ENCODE peak calls at places on chromosomes 7 and 10, in six cellular contexts. F is neuronal stem cell, R is H1, H is mesenchymal stem cell, B is IMR-90, S is trophoblast cell. T is an unnamed sample.

GRCh38 chr7:74479961-74480829 is 26.5 kb downstream of the GTF2IRD1 start:
- DNase-seq in F (peak; percentile 78), R (peak; percentile 81), H (peak; percentile 96), B (peak; percentile 93), S (peak; percentile 76), T (peak; percentile 89)

GRCh38 chr10:45354261-45354660 is 19.8 kb upstream of the ALOX5 start:
- DNase-seq in F (no peak), R (no peak), H (no peak), B (no peak), S (peak; percentile 80), T (no peak)

GRCh38 chr10:123390874-123391273 is 236.7 kb downstream of the BUB3 start:
- DNase-seq in F (no peak), R (no peak), H (no peak), B (no peak), S (no peak), T (no peak)

GRCh38 chr7:82542665-82543064 is 99.1 kb upstream of the CACNA2D1 start:
- DNase-seq in F (no peak), R (no peak), H (peak; percentile 65), B (peak; percentile 93), S (peak; percentile 7), T (peak; percentile 73)

GRCh38 chr7:35657125-35657524 is 37.8 kb downstream of the HERPUD2 start:
- DNase-seq in F (no peak), R (no peak), H (no peak), B (no peak), S (no peak), T (no peak)

GRCh38 chr10:16915308-16915707 is 98.1 kb upstream of the RSU1 start:
- DNase-seq in F (no peak), R (no peak), H (no peak), B (no peak), S (no peak), T (peak; percentile 73)

GRCh38 chr7:139452948-139453672 is 30.4 kb downstream of the KLRG2 start:
- DNase-seq in F (no peak), R (peak; percentile 59), H (no peak), B (peak; percentile 80), S (peak; percentile 73), T (peak; percentile 24)

GRCh38 chr7:4612939-4613841 is 68.9 kb upstream of the FOXK1 start:
- DNase-seq in F (no peak), R (peak; percentile 51), H (no peak), B (peak; percentile 29), S (no peak), T (peak; percentile 71)

GRCh38 chr7:80889525-80889924 is 29.3 kb downstream of the SEMA3C start:
- DNase-seq in F (no peak), R (no peak), H (no peak), B (no peak), S (no peak), T (no peak)

GRCh38 chr7:116547347-116547746 is 22.5 kb downstream of the CAV1 start:
- DNase-seq in F (no peak), R (no peak), H (peak; percentile 78), B (peak; percentile 81), S (no peak), T (no peak)

GRCh38 chr7:48041665-48041995 is 6.3 kb downstream of the C7orf57 start:
- DNase-seq in F (no peak), R (no peak), H (peak; percentile 59), B (peak; percentile 47), S (no peak), T (peak; percentile 28)

GRCh38 chr7:15489383-15489782 is 72.4 kb downstream of the AGMO start:
- DNase-seq in F (no peak), R (no peak), H (peak; percentile 3), B (no peak), S (no peak), T (no peak)

GRCh38 chr7:159032310-159032709 is 112.4 kb downstream of the VIPR2 start:
- DNase-seq in F (no peak), R (peak; percentile 43), H (no peak), B (no peak), S (no peak), T (no peak)

GRCh38 chr10:7039859-7040258 is 371.0 kb downstream of the SFMBT2 start:
- DNase-seq in F (no peak), R (no peak), H (no peak), B (no peak), S (no peak), T (no peak)

GRCh38 chr7:45328397-45329080 is 170.9 kb downstream of the RAMP3 start:
- DNase-seq in F (no peak), R (no peak), H (no peak), B (no peak), S (no peak), T (no peak)

GRCh38 chr10:14653271-14654161 is 121.2 kb downstream of the FAM107B start:
- DNase-seq in F (peak; percentile 78), R (no peak), H (peak; percentile 94), B (peak; percentile 74), S (peak; percentile 88), T (peak; percentile 93)

GRCh38 chr7:103685646-103686418 is 239.8 kb upstream of the SLC26A5 start:
- DNase-seq in F (no peak), R (no peak), H (no peak), B (no peak), S (no peak), T (no peak)

GRCh38 chr10:89214766-89215165 is 7.6 kb upstream of the CH25H start:
- DNase-seq in F (no peak), R (no peak), H (no peak), B (no peak), S (no peak), T (no peak)

GRCh38 chr7:100566018-100566531 is 7.6 kb downstream of the SAP25 start:
- DNase-seq in F (no peak), R (no peak), H (no peak), B (no peak), S (no peak), T (no peak)

GRCh38 chr7:140645166-140645565 is 4.6 kb upstream of the DENND2A start:
- DNase-seq in F (no peak), R (peak; percentile 91), H (no peak), B (no peak), S (no peak), T (peak; percentile 63)

DNA sequence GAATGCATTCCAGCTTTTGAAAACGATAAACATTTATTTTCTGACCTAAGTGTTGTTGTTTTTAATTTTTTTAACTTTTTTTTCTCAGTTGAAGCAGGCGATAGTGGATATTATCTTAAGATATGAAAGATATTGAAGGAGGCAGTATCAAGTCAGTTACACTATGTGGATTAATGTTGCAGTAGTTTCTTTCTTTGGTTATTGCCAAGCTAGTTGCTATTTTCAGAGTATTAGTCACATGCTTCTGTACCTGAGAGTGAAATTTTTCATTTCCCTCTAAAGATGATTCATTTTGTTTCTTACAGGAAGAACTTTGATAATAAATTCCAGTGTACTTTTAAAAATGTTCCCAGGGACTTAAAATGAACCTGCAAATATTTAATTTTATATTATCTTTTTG is 129.4 kb downstream of the KCND2 start:
- DNase-seq in F (no peak), R (no peak), H (no peak), B (peak; percentile 0), S (no peak), T (no peak)
- H3K4me3 ChIP-seq in F (no peak overlapping the region), R (no peak overlapping the region), H (no peak overlapping the region), B (no peak overlapping the region), S (no peak overlapping the region), T (no peak overlapping the region)

GRCh38 chr7:26178272-26178960 is 22.1 kb downstream of the HNRNPA2B1 start:
- DNase-seq in F (no peak), R (no peak), H (no peak), B (no peak), S (no peak), T (no peak)

GRCh38 chr7:26181474-26182227 is 18.9 kb downstream of the HNRNPA2B1 start:
- DNase-seq in F (no peak), R (no peak), H (no peak), B (no peak), S (no peak), T (no peak)

GRCh38 chr7:26180792-26181198 is 19.8 kb downstream of the HNRNPA2B1 start:
- DNase-seq in F (no peak), R (no peak), H (no peak), B (no peak), S (no peak), T (no peak)

GRCh38 chr7:26179422-26179821 is 21.1 kb downstream of the HNRNPA2B1 start:
- DNase-seq in F (no peak), R (no peak), H (no peak), B (no peak), S (no peak), T (no peak)

GRCh38 chr7:26179826-26180497 is 20.6 kb downstream of the HNRNPA2B1 start:
- DNase-seq in F (no peak), R (no peak), H (no peak), B (no peak), S (no peak), T (no peak)
- H3K23ac ChIP-seq in F (no peak overlapping the region), R (no peak overlapping the region), H (no peak overlapping the region), B (no peak overlapping the region), S (no peak overlapping the region), T (no peak overlapping the region)

DNA sequence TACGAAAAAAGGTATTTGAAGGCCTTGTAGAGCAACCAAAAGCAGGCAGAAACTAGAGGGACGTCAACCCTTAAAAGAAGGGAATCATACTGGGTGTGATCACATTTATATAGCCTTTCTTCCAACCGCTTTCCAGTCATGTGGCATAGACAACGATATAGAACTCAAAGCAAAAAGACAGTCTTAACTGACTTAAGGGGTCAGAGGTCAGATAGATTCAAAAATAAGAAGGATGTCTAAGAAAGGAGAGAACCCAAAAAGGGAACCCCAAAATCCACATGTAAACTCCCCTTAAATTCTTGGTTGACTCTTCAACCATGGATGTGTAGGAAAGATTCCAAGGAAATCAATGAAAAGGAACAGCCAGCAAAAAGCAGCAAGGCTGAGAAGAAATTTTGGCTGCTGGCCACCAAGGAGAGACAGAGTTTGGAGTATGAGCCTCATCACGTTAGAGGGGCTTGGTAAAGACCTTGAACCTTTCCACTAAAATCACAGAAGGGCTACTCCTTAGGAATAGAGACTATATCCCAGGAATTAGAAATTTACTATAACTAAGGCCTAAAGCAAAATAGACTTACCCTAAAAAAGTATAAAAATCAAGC is 8.6 kb downstream of the BCAP29 start:
- DNase-seq in F (no peak), R (no peak), H (no peak), B (no peak), S (no peak), T (no peak)
- H3K4me3 ChIP-seq in F (no peak overlapping the region), R (no peak overlapping the region), H (no peak overlapping the region), B (no peak overlapping the region), S (no peak overlapping the region), T (no peak overlapping the region)

GRCh38 chr10:70457759-70458305 is 16.4 kb upstream of the NODAL start:
- DNase-seq in F (no peak), R (no peak), H (no peak), B (no peak), S (no peak), T (no peak)

GRCh38 chr10:70459771-70460490 is 18.4 kb upstream of the NODAL start:
- DNase-seq in F (no peak), R (no peak), H (no peak), B (no peak), S (no peak), T (no peak)

GRCh38 chr10:70459061-70459770 is 17.7 kb upstream of the NODAL start:
- DNase-seq in F (no peak), R (no peak), H (no peak), B (no peak), S (no peak), T (peak; percentile 84)

GRCh38 chr10:70456164-70456563 is 14.7 kb upstream of the NODAL start:
- DNase-seq in F (no peak), R (no peak), H (no peak), B (no peak), S (no peak), T (peak; percentile 78)

GRCh38 chr10:70458329-70459060 is 17.0 kb upstream of the NODAL start:
- DNase-seq in F (peak; percentile 41), R (peak; percentile 73), H (peak; percentile 87), B (peak; percentile 73), S (no peak), T (peak; percentile 83)
- H3K23ac ChIP-seq in F (peak overlapping the region; percentile 61), R (no peak overlapping the region), H (no peak overlapping the region), B (no peak overlapping the region), S (no peak overlapping the region), T (peak overlapping the region; percentile 56)